ENCODE peak calls at places on chromosome 14, in nine cellular contexts. One of them, this sample, is unnamed.

GRCh38 chr14:55127491-55127951 is 1.5 kb upstream of the LGALS3 start:
- DNase-seq in astrocyte of the hippocampus: peak
- DNase-seq in G401: no peak
- DNase-seq in lower leg skin: no peak
- DNase-seq in endothelial cell: no peak
- DNase-seq in AG04450: no peak
- DNase-seq in occipital lobe: no peak
- DNase-seq in glutamatergic neuron: no peak
- DNase-seq in A549: no peak
- DNase-seq in this sample: no peak

GRCh38 chr14:95956601-95957460 is 80.2 kb downstream of the TUNAR start:
- DNase-seq in occipital lobe: no peak
- DNase-seq in lower leg skin: no peak
- DNase-seq in G401: no peak
- DNase-seq in endothelial cell: no peak
- DNase-seq in astrocyte of the hippocampus: no peak
- DNase-seq in glutamatergic neuron: no peak
- DNase-seq in AG04450: no peak
- DNase-seq in A549: no peak
- DNase-seq in this sample: no peak

GRCh38 chr14:64088647-64088964 is 205.6 kb downstream of the ESR2 start:
- DNase-seq in astrocyte of the hippocampus: no peak
- DNase-seq in occipital lobe: no peak
- DNase-seq in glutamatergic neuron: no peak
- DNase-seq in A549: no peak
- DNase-seq in AG04450: no peak
- DNase-seq in endothelial cell: no peak
- DNase-seq in lower leg skin: no peak
- DNase-seq in G401: no peak
- DNase-seq in this sample: no peak

GRCh38 chr14:92589213-92589852 is 75.8 kb downstream of the RIN3 start:
- DNase-seq in A549: no peak
- DNase-seq in endothelial cell: no peak
- DNase-seq in glutamatergic neuron: no peak
- DNase-seq in G401: no peak
- DNase-seq in astrocyte of the hippocampus: peak
- DNase-seq in lower leg skin: no peak
- DNase-seq in occipital lobe: no peak
- DNase-seq in AG04450: no peak
- DNase-seq in this sample: no peak

GRCh38 chr14:25537846-25538455 is 488.0 kb upstream of the STXBP6 start:
- DNase-seq in occipital lobe: no peak
- DNase-seq in endothelial cell: peak
- DNase-seq in AG04450: no peak
- DNase-seq in lower leg skin: no peak
- DNase-seq in G401: no peak
- DNase-seq in glutamatergic neuron: peak
- DNase-seq in astrocyte of the hippocampus: peak
- DNase-seq in A549: no peak
- DNase-seq in this sample: no peak

GRCh38 chr14:60092516-60092915 is 793 bp downstream of the PCNX4 start:
- DNase-seq in AG04450: no peak
- DNase-seq in occipital lobe: no peak
- DNase-seq in G401: peak
- DNase-seq in astrocyte of the hippocampus: peak
- DNase-seq in glutamatergic neuron: no peak
- DNase-seq in lower leg skin: no peak
- DNase-seq in A549: peak
- DNase-seq in endothelial cell: peak
- DNase-seq in this sample: no peak

GRCh38 chr14:32694795-32695449 is 243.8 kb upstream of the NPAS3 start:
- DNase-seq in endothelial cell: no peak
- DNase-seq in AG04450: no peak
- DNase-seq in G401: no peak
- DNase-seq in occipital lobe: no peak
- DNase-seq in lower leg skin: no peak
- DNase-seq in A549: no peak
- DNase-seq in glutamatergic neuron: no peak
- DNase-seq in astrocyte of the hippocampus: no peak
- DNase-seq in this sample: no peak

GRCh38 chr14:68245146-68246073 is 425.8 kb downstream of the RAD51B start:
- DNase-seq in glutamatergic neuron: no peak
- DNase-seq in G401: no peak
- DNase-seq in A549: no peak
- DNase-seq in lower leg skin: no peak
- DNase-seq in occipital lobe: no peak
- DNase-seq in astrocyte of the hippocampus: peak
- DNase-seq in AG04450: no peak
- DNase-seq in endothelial cell: no peak
- DNase-seq in this sample: no peak

GRCh38 chr14:59293934-59294661 is 105.6 kb downstream of the DAAM1 start:
- DNase-seq in G401: no peak
- DNase-seq in lower leg skin: no peak
- DNase-seq in astrocyte of the hippocampus: peak
- DNase-seq in glutamatergic neuron: no peak
- DNase-seq in A549: no peak
- DNase-seq in AG04450: no peak
- DNase-seq in endothelial cell: no peak
- DNase-seq in occipital lobe: no peak
- DNase-seq in this sample: no peak

GRCh38 chr14:21486640-21487087 is 9.7 kb downstream of the TOX4 start:
- DNase-seq in glutamatergic neuron: no peak
- DNase-seq in occipital lobe: no peak
- DNase-seq in G401: no peak
- DNase-seq in A549: no peak
- DNase-seq in AG04450: peak
- DNase-seq in astrocyte of the hippocampus: peak
- DNase-seq in lower leg skin: no peak
- DNase-seq in endothelial cell: no peak
- DNase-seq in this sample: peak

GRCh38 chr14:104137297-104138097 is 890 bp upstream of the KIF26A start:
- DNase-seq in AG04450: no peak
- DNase-seq in endothelial cell: peak
- DNase-seq in A549: peak
- DNase-seq in occipital lobe: no peak
- DNase-seq in glutamatergic neuron: peak
- DNase-seq in lower leg skin: peak
- DNase-seq in G401: peak
- DNase-seq in astrocyte of the hippocampus: peak
- DNase-seq in this sample: no peak

GRCh38 chr14:68718033-68718725 is 74.7 kb downstream of the ZFP36L1 start:
- DNase-seq in glutamatergic neuron: no peak
- DNase-seq in G401: no peak
- DNase-seq in A549: peak
- DNase-seq in AG04450: no peak
- DNase-seq in astrocyte of the hippocampus: no peak
- DNase-seq in lower leg skin: peak
- DNase-seq in endothelial cell: no peak
- DNase-seq in occipital lobe: no peak
- DNase-seq in this sample: no peak

GRCh38 chr14:29710015-29710414 is 217.6 kb downstream of the PRKD1 start:
- DNase-seq in occipital lobe: no peak
- DNase-seq in G401: no peak
- DNase-seq in glutamatergic neuron: no peak
- DNase-seq in lower leg skin: no peak
- DNase-seq in endothelial cell: no peak
- DNase-seq in A549: no peak
- DNase-seq in astrocyte of the hippocampus: no peak
- DNase-seq in AG04450: no peak
- DNase-seq in this sample: no peak

GRCh38 chr14:74302160-74302628 is 540 bp downstream of the ABCD4 start:
- DNase-seq in astrocyte of the hippocampus: peak
- DNase-seq in occipital lobe: no peak
- DNase-seq in lower leg skin: no peak
- DNase-seq in endothelial cell: no peak
- DNase-seq in AG04450: no peak
- DNase-seq in glutamatergic neuron: no peak
- DNase-seq in G401: peak
- DNase-seq in A549: peak
- DNase-seq in this sample: peak

GRCh38 chr14:61266436-61267220 is 14.5 kb downstream of the TMEM30B start:
- DNase-seq in lower leg skin: peak
- DNase-seq in occipital lobe: no peak
- DNase-seq in endothelial cell: no peak
- DNase-seq in astrocyte of the hippocampus: no peak
- DNase-seq in glutamatergic neuron: no peak
- DNase-seq in AG04450: no peak
- DNase-seq in A549: no peak
- DNase-seq in G401: no peak
- DNase-seq in this sample: no peak

GRCh38 chr14:24058260-24058950 is 6.6 kb downstream of the CARMIL3 start:
- DNase-seq in occipital lobe: peak
- DNase-seq in endothelial cell: peak
- DNase-seq in astrocyte of the hippocampus: peak
- DNase-seq in lower leg skin: no peak
- DNase-seq in glutamatergic neuron: peak
- DNase-seq in AG04450: peak
- DNase-seq in G401: peak
- DNase-seq in A549: peak
- DNase-seq in this sample: peak

GRCh38 chr14:64724578-64724930 is 20.3 kb downstream of the PLEKHG3 start:
- DNase-seq in occipital lobe: no peak
- DNase-seq in AG04450: no peak
- DNase-seq in A549: no peak
- DNase-seq in endothelial cell: no peak
- DNase-seq in glutamatergic neuron: peak
- DNase-seq in G401: no peak
- DNase-seq in astrocyte of the hippocampus: no peak
- DNase-seq in lower leg skin: peak
- DNase-seq in this sample: no peak

GRCh38 chr14:105774001-105774400 is 247.6 kb downstream of the TMEM121 start:
- DNase-seq in endothelial cell: no peak
- DNase-seq in A549: no peak
- DNase-seq in G401: no peak
- DNase-seq in glutamatergic neuron: no peak
- DNase-seq in AG04450: no peak
- DNase-seq in occipital lobe: no peak
- DNase-seq in astrocyte of the hippocampus: no peak
- DNase-seq in lower leg skin: no peak
- DNase-seq in this sample: no peak

GRCh38 chr14:103501921-103502669 is 20.5 kb downstream of the CKB start:
- DNase-seq in endothelial cell: no peak
- DNase-seq in lower leg skin: peak
- DNase-seq in occipital lobe: peak
- DNase-seq in AG04450: no peak
- DNase-seq in glutamatergic neuron: no peak
- DNase-seq in astrocyte of the hippocampus: peak
- DNase-seq in A549: no peak
- DNase-seq in G401: peak
- DNase-seq in this sample: no peak

GRCh38 chr14:105388976-105389375 is 9.4 kb upstream of the TEX22 start:
- DNase-seq in lower leg skin: no peak
- DNase-seq in astrocyte of the hippocampus: no peak
- DNase-seq in AG04450: no peak
- DNase-seq in A549: no peak
- DNase-seq in G401: no peak
- DNase-seq in occipital lobe: no peak
- DNase-seq in glutamatergic neuron: no peak
- DNase-seq in endothelial cell: no peak
- DNase-seq in this sample: no peak

GRCh38 chr14:79549515-79549914 is 661.8 kb downstream of the DIO2 start:
- DNase-seq in occipital lobe: no peak
- DNase-seq in A549: no peak
- DNase-seq in endothelial cell: no peak
- DNase-seq in astrocyte of the hippocampus: no peak
- DNase-seq in G401: no peak
- DNase-seq in lower leg skin: no peak
- DNase-seq in AG04450: no peak
- DNase-seq in glutamatergic neuron: no peak
- DNase-seq in this sample: no peak

GRCh38 chr14:41607119-41607785 is 576 bp downstream of the LRFN5 start:
- DNase-seq in endothelial cell: peak
- DNase-seq in occipital lobe: no peak
- DNase-seq in lower leg skin: peak
- DNase-seq in G401: peak
- DNase-seq in glutamatergic neuron: peak
- DNase-seq in A549: no peak
- DNase-seq in AG04450: no peak
- DNase-seq in astrocyte of the hippocampus: peak
- DNase-seq in this sample: no peak

GRCh38 chr14:27739657-27740156 is 1026.9 kb upstream of the FOXG1 start:
- DNase-seq in A549: no peak
- DNase-seq in lower leg skin: no peak
- DNase-seq in astrocyte of the hippocampus: no peak
- DNase-seq in endothelial cell: no peak
- DNase-seq in glutamatergic neuron: no peak
- DNase-seq in occipital lobe: no peak
- DNase-seq in G401: no peak
- DNase-seq in AG04450: no peak
- DNase-seq in this sample: no peak

GRCh38 chr14:106586098-106586704 is 1059.8 kb downstream of the TMEM121 start:
- DNase-seq in AG04450: no peak
- DNase-seq in lower leg skin: no peak
- DNase-seq in astrocyte of the hippocampus: no peak
- DNase-seq in glutamatergic neuron: no peak
- DNase-seq in endothelial cell: no peak
- DNase-seq in G401: no peak
- DNase-seq in A549: no peak
- DNase-seq in occipital lobe: no peak
- DNase-seq in this sample: no peak

GRCh38 chr14:90676859-90677258 is 139.4 kb downstream of the TTC7B start:
- DNase-seq in AG04450: no peak
- DNase-seq in occipital lobe: no peak
- DNase-seq in A549: no peak
- DNase-seq in lower leg skin: no peak
- DNase-seq in G401: no peak
- DNase-seq in astrocyte of the hippocampus: no peak
- DNase-seq in endothelial cell: no peak
- DNase-seq in glutamatergic neuron: no peak
- DNase-seq in this sample: no peak